ENCODE peak calls at places on chromosomes 2 and 18, in ten cellular contexts. One of them, this sample, is unnamed.

GRCh38 chr2:172864182-172864581 is 128.5 kb downstream of the RAPGEF4 start:
- DNase-seq in stomach: peak
- DNase-seq in tibial artery: peak
- DNase-seq in GM12865: peak
- DNase-seq in heart left ventricle: no peak
- DNase-seq in WERI-Rb-1: peak
- DNase-seq in endodermal cell: peak
- DNase-seq in brain microvascular endothelial cell: peak
- DNase-seq in GM23338: peak
- DNase-seq in lung: peak
- DNase-seq in this sample: peak

GRCh38 chr2:169862816-169863215 is 35.6 kb downstream of the UBR3 start:
- DNase-seq in stomach: no peak
- DNase-seq in tibial artery: no peak
- DNase-seq in GM12865: no peak
- DNase-seq in heart left ventricle: no peak
- DNase-seq in WERI-Rb-1: no peak
- DNase-seq in endodermal cell: no peak
- DNase-seq in brain microvascular endothelial cell: no peak
- DNase-seq in GM23338: no peak
- DNase-seq in lung: no peak
- DNase-seq in this sample: no peak

GRCh38 chr18:74116628-74117554 is 30.7 kb downstream of the FBXO15 start:
- DNase-seq in stomach: no peak
- DNase-seq in tibial artery: no peak
- DNase-seq in GM12865: peak
- DNase-seq in heart left ventricle: no peak
- DNase-seq in WERI-Rb-1: no peak
- DNase-seq in endodermal cell: peak
- DNase-seq in brain microvascular endothelial cell: peak
- DNase-seq in GM23338: peak
- DNase-seq in lung: no peak
- DNase-seq in this sample: peak

GRCh38 chr18:68176901-68177300 is 538.0 kb downstream of the TMX3 start:
- DNase-seq in stomach: no peak
- DNase-seq in tibial artery: no peak
- DNase-seq in GM12865: no peak
- DNase-seq in heart left ventricle: no peak
- DNase-seq in WERI-Rb-1: no peak
- DNase-seq in endodermal cell: no peak
- DNase-seq in brain microvascular endothelial cell: no peak
- DNase-seq in GM23338: no peak
- DNase-seq in lung: no peak
- DNase-seq in this sample: no peak

GRCh38 chr2:19119326-19120001 is 239.0 kb downstream of the OSR1 start:
- DNase-seq in stomach: no peak
- DNase-seq in tibial artery: no peak
- DNase-seq in GM12865: no peak
- DNase-seq in heart left ventricle: no peak
- DNase-seq in WERI-Rb-1: no peak
- DNase-seq in endodermal cell: no peak
- DNase-seq in brain microvascular endothelial cell: no peak
- DNase-seq in GM23338: no peak
- DNase-seq in lung: no peak
- DNase-seq in this sample: no peak

GRCh38 chr2:163556511-163556910 is 179.3 kb downstream of the FIGN start:
- DNase-seq in stomach: no peak
- DNase-seq in tibial artery: no peak
- DNase-seq in GM12865: no peak
- DNase-seq in heart left ventricle: no peak
- DNase-seq in WERI-Rb-1: no peak
- DNase-seq in endodermal cell: no peak
- DNase-seq in brain microvascular endothelial cell: peak
- DNase-seq in GM23338: no peak
- DNase-seq in lung: no peak
- DNase-seq in this sample: no peak

GRCh38 chr2:70680735-70681134 is 87.3 kb downstream of the ADD2 start:
- DNase-seq in stomach: no peak
- DNase-seq in tibial artery: no peak
- DNase-seq in GM12865: no peak
- DNase-seq in heart left ventricle: no peak
- DNase-seq in WERI-Rb-1: no peak
- DNase-seq in endodermal cell: no peak
- DNase-seq in brain microvascular endothelial cell: no peak
- DNase-seq in GM23338: no peak
- DNase-seq in lung: no peak
- DNase-seq in this sample: no peak

GRCh38 chr18:31739651-31740050 is 21.0 kb downstream of the SLC25A52 start:
- DNase-seq in stomach: no peak
- DNase-seq in tibial artery: no peak
- DNase-seq in GM12865: no peak
- DNase-seq in heart left ventricle: no peak
- DNase-seq in WERI-Rb-1: no peak
- DNase-seq in endodermal cell: no peak
- DNase-seq in brain microvascular endothelial cell: no peak
- DNase-seq in GM23338: no peak
- DNase-seq in lung: no peak
- DNase-seq in this sample: no peak

GRCh38 chr2:26298638-26299393 is 47.1 kb upstream of the SELENOI start:
- DNase-seq in stomach: peak
- DNase-seq in tibial artery: peak
- DNase-seq in GM12865: peak
- DNase-seq in heart left ventricle: no peak
- DNase-seq in WERI-Rb-1: no peak
- DNase-seq in endodermal cell: peak
- DNase-seq in brain microvascular endothelial cell: peak
- DNase-seq in GM23338: peak
- DNase-seq in lung: peak
- DNase-seq in this sample: peak

GRCh38 chr2:167706800-167707199 is 540.6 kb downstream of the STK39 start:
- DNase-seq in stomach: no peak
- DNase-seq in tibial artery: no peak
- DNase-seq in GM12865: no peak
- DNase-seq in heart left ventricle: no peak
- DNase-seq in WERI-Rb-1: no peak
- DNase-seq in endodermal cell: no peak
- DNase-seq in brain microvascular endothelial cell: no peak
- DNase-seq in GM23338: no peak
- DNase-seq in lung: no peak
- DNase-seq in this sample: no peak
- H3K4me3 ChIP-seq in stomach: no peak
- H3K4me3 ChIP-seq in tibial artery: no peak
- H3K4me3 ChIP-seq in GM12865: no peak
- H3K4me3 ChIP-seq in heart left ventricle: no peak
- H3K4me3 ChIP-seq in WERI-Rb-1: no peak
- H3K4me3 ChIP-seq in endodermal cell: no peak
- H3K4me3 ChIP-seq in brain microvascular endothelial cell: no peak
- H3K4me3 ChIP-seq in GM23338: no peak
- H3K4me3 ChIP-seq in lung: no peak
- H3K4me3 ChIP-seq in this sample: no peak

DNA sequence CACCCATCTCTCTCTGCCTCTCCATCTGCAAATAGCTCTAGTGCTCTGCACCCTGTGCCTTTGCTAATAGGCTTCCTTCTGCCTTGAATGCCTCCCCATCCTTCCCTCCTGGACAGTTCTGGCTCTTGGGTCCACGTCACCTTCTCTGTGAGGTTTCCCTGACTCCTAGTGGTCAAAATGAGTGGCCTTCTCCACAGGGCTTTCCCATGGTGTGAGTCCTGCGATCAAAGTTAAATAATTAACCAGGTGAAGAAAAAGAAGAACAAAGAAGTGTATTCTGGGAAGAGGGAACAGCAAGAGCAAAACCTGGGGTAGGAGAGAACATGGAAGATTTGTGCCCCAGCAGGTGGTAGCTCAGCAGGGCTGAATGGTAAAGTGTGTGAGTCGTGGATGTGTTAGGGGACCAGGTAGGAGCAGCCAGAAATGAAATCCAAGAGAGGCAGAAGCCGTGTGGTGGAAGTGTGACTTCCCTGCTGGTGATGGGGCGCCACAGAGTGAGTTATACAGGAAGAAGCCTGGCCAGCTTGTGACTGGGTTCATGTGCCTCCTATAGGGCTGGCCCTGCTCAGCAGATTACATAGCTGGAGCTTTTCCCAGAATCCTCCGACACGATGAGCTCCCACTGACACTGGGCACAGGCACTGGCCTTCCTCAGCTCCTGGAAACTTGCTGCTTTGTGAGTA is 93.8 kb upstream of the LDAH start:
- DNase-seq in stomach: no peak
- DNase-seq in tibial artery: no peak
- DNase-seq in GM12865: no peak
- DNase-seq in heart left ventricle: no peak
- DNase-seq in WERI-Rb-1: no peak
- DNase-seq in endodermal cell: peak
- DNase-seq in brain microvascular endothelial cell: peak
- DNase-seq in GM23338: peak
- DNase-seq in lung: no peak
- DNase-seq in this sample: peak
- TF ChIP-seq CTCF in stomach: no peak
- TF ChIP-seq CTCF in tibial artery: peak
- TF ChIP-seq CTCF in GM12865: peak
- TF ChIP-seq CTCF in heart left ventricle: no peak
- TF ChIP-seq CTCF in WERI-Rb-1: peak
- TF ChIP-seq CTCF in endodermal cell: peak
- TF ChIP-seq CTCF in brain microvascular endothelial cell: peak
- TF ChIP-seq CTCF in GM23338: peak
- TF ChIP-seq CTCF in lung: no peak
- TF ChIP-seq CTCF in this sample: peak

GRCh38 chr18:6558770-6559169 is 144.1 kb upstream of the L3MBTL4 start:
- DNase-seq in stomach: no peak
- DNase-seq in tibial artery: no peak
- DNase-seq in GM12865: no peak
- DNase-seq in heart left ventricle: no peak
- DNase-seq in WERI-Rb-1: no peak
- DNase-seq in endodermal cell: no peak
- DNase-seq in brain microvascular endothelial cell: no peak
- DNase-seq in GM23338: no peak
- DNase-seq in lung: no peak
- DNase-seq in this sample: no peak

GRCh38 chr18:6557470-6558245 is 142.9 kb upstream of the L3MBTL4 start:
- DNase-seq in stomach: no peak
- DNase-seq in tibial artery: peak
- DNase-seq in GM12865: no peak
- DNase-seq in heart left ventricle: no peak
- DNase-seq in WERI-Rb-1: no peak
- DNase-seq in endodermal cell: peak
- DNase-seq in brain microvascular endothelial cell: no peak
- DNase-seq in GM23338: peak
- DNase-seq in lung: no peak
- DNase-seq in this sample: no peak

GRCh38 chr18:6561893-6562292 is 147.2 kb upstream of the L3MBTL4 start:
- DNase-seq in stomach: no peak
- DNase-seq in tibial artery: no peak
- DNase-seq in GM12865: no peak
- DNase-seq in heart left ventricle: no peak
- DNase-seq in WERI-Rb-1: no peak
- DNase-seq in endodermal cell: no peak
- DNase-seq in brain microvascular endothelial cell: no peak
- DNase-seq in GM23338: no peak
- DNase-seq in lung: no peak
- DNase-seq in this sample: peak

GRCh38 chr18:6557052-6557451 is 142.3 kb upstream of the L3MBTL4 start:
- DNase-seq in stomach: no peak
- DNase-seq in tibial artery: no peak
- DNase-seq in GM12865: no peak
- DNase-seq in heart left ventricle: no peak
- DNase-seq in WERI-Rb-1: no peak
- DNase-seq in endodermal cell: peak
- DNase-seq in brain microvascular endothelial cell: no peak
- DNase-seq in GM23338: peak
- DNase-seq in lung: no peak
- DNase-seq in this sample: no peak

GRCh38 chr18:6561029-6561861 is 146.5 kb upstream of the L3MBTL4 start:
- DNase-seq in stomach: peak
- DNase-seq in tibial artery: peak
- DNase-seq in GM12865: no peak
- DNase-seq in heart left ventricle: peak
- DNase-seq in WERI-Rb-1: peak
- DNase-seq in endodermal cell: peak
- DNase-seq in brain microvascular endothelial cell: peak
- DNase-seq in GM23338: no peak
- DNase-seq in lung: peak
- DNase-seq in this sample: peak
- H3K4me3 ChIP-seq in stomach: no peak
- H3K4me3 ChIP-seq in tibial artery: no peak
- H3K4me3 ChIP-seq in GM12865: no peak
- H3K4me3 ChIP-seq in heart left ventricle: no peak
- H3K4me3 ChIP-seq in WERI-Rb-1: no peak
- H3K4me3 ChIP-seq in endodermal cell: no peak
- H3K4me3 ChIP-seq in brain microvascular endothelial cell: no peak
- H3K4me3 ChIP-seq in GM23338: no peak
- H3K4me3 ChIP-seq in lung: no peak
- H3K4me3 ChIP-seq in this sample: no peak

DNA sequence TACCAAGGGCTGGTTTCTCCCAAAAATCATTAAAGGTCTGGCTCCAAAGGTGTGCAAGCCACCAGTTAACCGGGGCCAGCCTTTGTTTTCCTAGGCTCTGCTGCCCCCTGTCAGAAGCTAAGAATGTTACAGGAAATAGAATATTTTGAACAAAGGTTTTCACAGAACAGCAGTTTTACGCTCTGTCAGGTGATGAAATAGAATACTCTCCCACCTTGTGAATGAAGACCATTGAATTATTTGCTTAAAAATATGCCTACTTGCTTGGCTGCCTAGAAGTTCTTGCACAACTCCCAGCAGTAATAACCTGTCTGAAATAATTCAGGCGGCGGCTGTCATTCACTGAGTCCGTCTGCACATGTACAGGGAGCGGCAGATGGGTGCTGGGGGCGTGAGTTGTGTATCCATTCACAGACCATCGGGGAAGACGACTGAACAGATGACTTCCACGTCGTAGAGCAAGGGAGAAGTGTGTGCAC is 56.3 kb downstream of the SF3B1 start:
- DNase-seq in stomach: peak
- DNase-seq in tibial artery: no peak
- DNase-seq in GM12865: peak
- DNase-seq in heart left ventricle: peak
- DNase-seq in WERI-Rb-1: peak
- DNase-seq in endodermal cell: peak
- DNase-seq in brain microvascular endothelial cell: peak
- DNase-seq in GM23338: peak
- DNase-seq in lung: no peak
- DNase-seq in this sample: peak
- TF ChIP-seq CTCF in stomach: peak
- TF ChIP-seq CTCF in tibial artery: peak
- TF ChIP-seq CTCF in GM12865: peak
- TF ChIP-seq CTCF in heart left ventricle: peak
- TF ChIP-seq CTCF in WERI-Rb-1: peak
- TF ChIP-seq CTCF in endodermal cell: peak
- TF ChIP-seq CTCF in brain microvascular endothelial cell: peak
- TF ChIP-seq CTCF in GM23338: peak
- TF ChIP-seq CTCF in lung: peak
- TF ChIP-seq CTCF in this sample: peak

GRCh38 chr2:197427986-197428385 is 6.8 kb downstream of the SF3B1 start:
- DNase-seq in stomach: no peak
- DNase-seq in tibial artery: no peak
- DNase-seq in GM12865: no peak
- DNase-seq in heart left ventricle: no peak
- DNase-seq in WERI-Rb-1: no peak
- DNase-seq in endodermal cell: no peak
- DNase-seq in brain microvascular endothelial cell: no peak
- DNase-seq in GM23338: no peak
- DNase-seq in lung: no peak
- DNase-seq in this sample: no peak
- H3K4me3 ChIP-seq in stomach: no peak
- H3K4me3 ChIP-seq in tibial artery: no peak
- H3K4me3 ChIP-seq in GM12865: no peak
- H3K4me3 ChIP-seq in heart left ventricle: no peak
- H3K4me3 ChIP-seq in WERI-Rb-1: no peak
- H3K4me3 ChIP-seq in endodermal cell: no peak
- H3K4me3 ChIP-seq in brain microvascular endothelial cell: no peak
- H3K4me3 ChIP-seq in GM23338: no peak
- H3K4me3 ChIP-seq in lung: no peak
- H3K4me3 ChIP-seq in this sample: no peak

GRCh38 chr2:79040967-79041582 is 15.6 kb downstream of the REG3G start:
- DNase-seq in stomach: no peak
- DNase-seq in tibial artery: no peak
- DNase-seq in GM12865: no peak
- DNase-seq in heart left ventricle: no peak
- DNase-seq in WERI-Rb-1: peak
- DNase-seq in endodermal cell: no peak
- DNase-seq in brain microvascular endothelial cell: no peak
- DNase-seq in GM23338: peak
- DNase-seq in lung: no peak
- DNase-seq in this sample: peak
- TF ChIP-seq CTCF in stomach: peak
- TF ChIP-seq CTCF in tibial artery: no peak
- TF ChIP-seq CTCF in GM12865: peak
- TF ChIP-seq CTCF in heart left ventricle: peak
- TF ChIP-seq CTCF in WERI-Rb-1: peak
- TF ChIP-seq CTCF in endodermal cell: peak
- TF ChIP-seq CTCF in brain microvascular endothelial cell: no peak
- TF ChIP-seq CTCF in GM23338: peak
- TF ChIP-seq CTCF in lung: no peak
- TF ChIP-seq CTCF in this sample: peak